ENCODE peak calls at places on chromosomes 2 and 18, in five cellular contexts. One of them, this sample, is unnamed.

GRCh38 chr2:10584843-10585475 is 104.8 kb downstream of the NOL10 start:
- DNase-seq in AG10803: peak; percentile 85
- DNase-seq in AG04450: peak; percentile 61
- DNase-seq in neural progenitor cell: no peak
- DNase-seq in nephron progenitor cell: no peak
- DNase-seq in this sample: no peak

GRCh38 chr2:8876628-8877027 is 39.2 kb upstream of the KIDINS220 start:
- DNase-seq in AG10803: no peak
- DNase-seq in neural progenitor cell: no peak
- DNase-seq in AG04450: peak; percentile 6
- DNase-seq in nephron progenitor cell: no peak
- DNase-seq in this sample: no peak

GRCh38 chr2:81324046-81324445 is 1019.5 kb upstream of the LRRTM1 start:
- DNase-seq in AG10803: no peak
- DNase-seq in neural progenitor cell: peak; percentile 62
- DNase-seq in nephron progenitor cell: no peak
- DNase-seq in AG04450: no peak
- DNase-seq in this sample: no peak

GRCh38 chr2:101790416-101790815 is 92.9 kb downstream of the MAP4K4 start:
- DNase-seq in neural progenitor cell: no peak
- DNase-seq in AG10803: no peak
- DNase-seq in AG04450: no peak
- DNase-seq in nephron progenitor cell: no peak
- DNase-seq in this sample: no peak

GRCh38 chr2:142813830-142814829 is 63.3 kb upstream of the KYNU start:
- DNase-seq in neural progenitor cell: no peak
- DNase-seq in AG10803: no peak
- DNase-seq in nephron progenitor cell: no peak
- DNase-seq in AG04450: no peak
- DNase-seq in this sample: no peak

GRCh38 chr2:107927034-107927534 is 59.2 kb upstream of the SLC5A7 start:
- DNase-seq in AG04450: no peak
- DNase-seq in nephron progenitor cell: no peak
- DNase-seq in AG10803: no peak
- DNase-seq in neural progenitor cell: no peak
- DNase-seq in this sample: no peak

GRCh38 chr2:237449193-237449797 is 35.3 kb upstream of the COL6A3 start:
- DNase-seq in AG04450: no peak
- DNase-seq in neural progenitor cell: no peak
- DNase-seq in nephron progenitor cell: no peak
- DNase-seq in AG10803: peak; percentile 37
- DNase-seq in this sample: peak; percentile 72

GRCh38 chr2:176101216-176101845 is 1.7 kb downstream of the HOXD12 start:
- DNase-seq in neural progenitor cell: no peak
- DNase-seq in nephron progenitor cell: no peak
- DNase-seq in AG10803: no peak
- DNase-seq in AG04450: no peak
- DNase-seq in this sample: no peak

GRCh38 chr2:145744541-145745386 is 1224.8 kb upstream of the ZEB2 start:
- DNase-seq in AG10803: peak; percentile 88
- DNase-seq in neural progenitor cell: no peak
- DNase-seq in AG04450: peak; percentile 68
- DNase-seq in nephron progenitor cell: no peak
- DNase-seq in this sample: no peak

GRCh38 chr2:191857406-191857805 is 10.5 kb upstream of the CAVIN2 start:
- DNase-seq in AG04450: peak; percentile 59
- DNase-seq in nephron progenitor cell: no peak
- DNase-seq in AG10803: peak; percentile 47
- DNase-seq in neural progenitor cell: no peak
- DNase-seq in this sample: no peak

GRCh38 chr18:76426738-76427305 is 68.2 kb downstream of the ZNF516 start:
- DNase-seq in AG10803: no peak
- DNase-seq in AG04450: no peak
- DNase-seq in nephron progenitor cell: peak; percentile 79
- DNase-seq in neural progenitor cell: peak; percentile 70
- DNase-seq in this sample: no peak

GRCh38 chr2:54386993-54387590 is 69.0 kb upstream of the SPTBN1 start:
- DNase-seq in AG10803: peak; percentile 90
- DNase-seq in neural progenitor cell: no peak
- DNase-seq in nephron progenitor cell: no peak
- DNase-seq in AG04450: no peak
- DNase-seq in this sample: peak; percentile 74

GRCh38 chr2:3326871-3327270 is 50.7 kb downstream of the EIPR1 start:
- DNase-seq in neural progenitor cell: no peak
- DNase-seq in AG04450: no peak
- DNase-seq in nephron progenitor cell: no peak
- DNase-seq in AG10803: no peak
- DNase-seq in this sample: no peak

GRCh38 chr2:96800061-96800761 is 15.9 kb upstream of the CNNM3 start:
- DNase-seq in neural progenitor cell: no peak
- DNase-seq in nephron progenitor cell: no peak
- DNase-seq in AG10803: no peak
- DNase-seq in AG04450: no peak
- DNase-seq in this sample: no peak

GRCh38 chr2:43075054-43075593 is 151.3 kb downstream of the ZFP36L2 start:
- DNase-seq in AG04450: peak; percentile 92
- DNase-seq in nephron progenitor cell: no peak
- DNase-seq in neural progenitor cell: no peak
- DNase-seq in AG10803: peak; percentile 98
- DNase-seq in this sample: peak; percentile 81

GRCh38 chr2:24276349-24276899 is 83.9 kb downstream of the ITSN2 start:
- DNase-seq in AG04450: no peak
- DNase-seq in AG10803: no peak
- DNase-seq in nephron progenitor cell: no peak
- DNase-seq in neural progenitor cell: no peak
- DNase-seq in this sample: no peak

GRCh38 chr2:222523783-222524544 is 99.6 kb downstream of the SGPP2 start:
- DNase-seq in AG04450: no peak
- DNase-seq in nephron progenitor cell: no peak
- DNase-seq in AG10803: no peak
- DNase-seq in neural progenitor cell: no peak
- DNase-seq in this sample: no peak

GRCh38 chr2:208142255-208142924 is 3.6 kb downstream of the CRYGB start:
- DNase-seq in neural progenitor cell: no peak
- DNase-seq in nephron progenitor cell: no peak
- DNase-seq in AG04450: no peak
- DNase-seq in AG10803: peak; percentile 3
- DNase-seq in this sample: no peak

GRCh38 chr2:133500967-133501366 is 67.3 kb downstream of the NCKAP5 start:
- DNase-seq in neural progenitor cell: peak; percentile 6
- DNase-seq in AG10803: no peak
- DNase-seq in AG04450: no peak
- DNase-seq in nephron progenitor cell: no peak
- DNase-seq in this sample: no peak

GRCh38 chr2:116517936-116518335 is 1296.6 kb upstream of the DDX18 start:
- DNase-seq in AG10803: no peak
- DNase-seq in AG04450: no peak
- DNase-seq in neural progenitor cell: no peak
- DNase-seq in nephron progenitor cell: no peak
- DNase-seq in this sample: no peak

GRCh38 chr2:10533811-10534321 is 85.7 kb upstream of the ODC1 start:
- DNase-seq in AG10803: peak; percentile 57
- DNase-seq in nephron progenitor cell: no peak
- DNase-seq in neural progenitor cell: no peak
- DNase-seq in AG04450: no peak
- DNase-seq in this sample: no peak

GRCh38 chr2:54384301-54385035 is 71.7 kb upstream of the SPTBN1 start:
- DNase-seq in neural progenitor cell: peak; percentile 39
- DNase-seq in AG04450: no peak
- DNase-seq in AG10803: no peak
- DNase-seq in nephron progenitor cell: no peak
- DNase-seq in this sample: no peak

GRCh38 chr2:239042551-239043320 is 194.9 kb downstream of the TWIST2 start:
- DNase-seq in neural progenitor cell: no peak
- DNase-seq in AG04450: no peak
- DNase-seq in nephron progenitor cell: no peak
- DNase-seq in AG10803: no peak
- DNase-seq in this sample: no peak

GRCh38 chr2:190947711-190948251 is 66.2 kb downstream of the STAT1 start:
- DNase-seq in neural progenitor cell: no peak
- DNase-seq in AG04450: peak; percentile 59
- DNase-seq in AG10803: peak; percentile 72
- DNase-seq in nephron progenitor cell: no peak
- DNase-seq in this sample: no peak

GRCh38 chr2:181575024-181575649 is 81.8 kb downstream of the CERKL start:
- DNase-seq in nephron progenitor cell: no peak
- DNase-seq in AG10803: no peak
- DNase-seq in neural progenitor cell: no peak
- DNase-seq in AG04450: no peak
- DNase-seq in this sample: no peak

GRCh38 chr2:181574321-181574720 is 82.6 kb downstream of the CERKL start:
- DNase-seq in AG04450: no peak
- DNase-seq in neural progenitor cell: no peak
- DNase-seq in nephron progenitor cell: no peak
- DNase-seq in AG10803: no peak
- DNase-seq in this sample: no peak

GRCh38 chr2:181573140-181573736 is 83.7 kb downstream of the CERKL start:
- DNase-seq in AG04450: no peak
- DNase-seq in AG10803: peak; percentile 33
- DNase-seq in nephron progenitor cell: no peak
- DNase-seq in neural progenitor cell: peak; percentile 51
- DNase-seq in this sample: no peak

GRCh38 chr2:181570059-181570458 is 86.8 kb downstream of the CERKL start:
- DNase-seq in AG04450: no peak
- DNase-seq in nephron progenitor cell: no peak
- DNase-seq in neural progenitor cell: no peak
- DNase-seq in AG10803: no peak
- DNase-seq in this sample: no peak

DNA sequence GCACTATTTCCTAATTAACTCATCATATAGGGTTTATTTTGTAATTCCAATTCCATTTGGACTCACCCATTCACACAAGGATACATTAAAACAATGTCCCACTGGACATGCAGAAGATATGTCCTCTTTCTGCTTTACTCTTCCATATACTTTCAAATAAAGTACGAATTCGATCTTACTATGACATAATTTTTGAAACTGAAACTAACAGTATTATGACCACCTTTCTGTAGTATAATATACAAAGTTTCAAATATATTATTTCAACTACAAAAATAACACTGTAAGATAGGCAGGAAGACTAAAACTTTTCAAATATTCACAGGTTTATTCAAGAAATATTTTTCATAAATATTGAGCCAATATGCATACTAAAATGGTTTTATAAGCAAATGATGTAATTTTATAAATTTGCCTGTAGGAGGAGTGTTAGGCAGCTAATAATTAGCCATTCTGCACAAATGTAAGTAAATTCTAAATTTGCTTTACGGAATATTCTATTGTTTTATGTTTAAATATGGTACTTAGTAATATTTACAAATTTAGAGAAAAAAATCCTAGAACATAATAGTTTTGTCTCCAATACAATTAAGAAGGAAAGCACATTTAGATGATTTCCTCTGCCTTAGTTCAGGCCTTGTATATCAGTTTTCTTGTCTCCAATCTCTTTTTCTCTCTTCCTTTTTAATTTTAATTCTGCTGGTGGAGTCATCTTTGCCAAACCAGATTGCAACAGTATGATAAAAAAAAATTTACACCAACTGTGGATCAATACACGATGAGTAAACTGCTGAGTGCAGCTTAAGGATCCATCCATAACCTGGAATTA is 85.9 kb downstream of the CERKL start:
- DNase-seq in neural progenitor cell: no peak
- DNase-seq in nephron progenitor cell: no peak
- DNase-seq in AG10803: peak; percentile 17
- DNase-seq in AG04450: no peak
- DNase-seq in this sample: no peak
- TF ChIP-seq CTCF in neural progenitor cell: no peak
- TF ChIP-seq CTCF in nephron progenitor cell: no peak
- TF ChIP-seq CTCF in AG10803: peak; percentile 49
- TF ChIP-seq CTCF in AG04450: peak; percentile 35
- TF ChIP-seq CTCF in this sample: no peak

DNA sequence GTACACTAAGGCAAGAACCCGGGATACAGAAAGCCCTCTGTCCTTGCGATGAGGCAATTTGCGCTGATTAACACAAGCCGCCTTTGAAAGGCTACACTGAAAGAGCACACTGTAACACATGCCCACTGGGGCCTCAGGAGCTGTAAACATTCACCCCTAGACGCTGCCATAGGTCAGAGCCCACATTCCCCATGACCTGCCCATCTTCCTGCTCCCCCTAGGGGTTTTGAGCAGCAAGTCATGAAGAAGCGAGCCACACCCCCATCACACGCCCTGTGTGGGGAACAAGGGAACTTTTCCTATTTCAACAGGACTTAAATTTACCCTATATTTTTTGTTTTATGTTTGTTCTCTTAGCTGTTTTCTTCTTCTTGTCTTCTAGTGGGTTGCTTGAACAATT is 47.8 kb upstream of the SLC4A10 start:
- DNase-seq in nephron progenitor cell: peak; percentile 7
- DNase-seq in neural progenitor cell: peak; percentile 45
- DNase-seq in AG10803: no peak
- DNase-seq in AG04450: no peak
- DNase-seq in this sample: no peak
- TF ChIP-seq CTCF in nephron progenitor cell: peak; percentile 22
- TF ChIP-seq CTCF in neural progenitor cell: peak; percentile 55
- TF ChIP-seq CTCF in AG10803: peak; percentile 35
- TF ChIP-seq CTCF in AG04450: peak; percentile 21
- TF ChIP-seq CTCF in this sample: no peak

GRCh38 chr2:84078466-84078865 is 380.6 kb downstream of the SUCLG1 start:
- DNase-seq in neural progenitor cell: no peak
- DNase-seq in AG04450: no peak
- DNase-seq in AG10803: no peak
- DNase-seq in nephron progenitor cell: no peak
- DNase-seq in this sample: no peak

DNA sequence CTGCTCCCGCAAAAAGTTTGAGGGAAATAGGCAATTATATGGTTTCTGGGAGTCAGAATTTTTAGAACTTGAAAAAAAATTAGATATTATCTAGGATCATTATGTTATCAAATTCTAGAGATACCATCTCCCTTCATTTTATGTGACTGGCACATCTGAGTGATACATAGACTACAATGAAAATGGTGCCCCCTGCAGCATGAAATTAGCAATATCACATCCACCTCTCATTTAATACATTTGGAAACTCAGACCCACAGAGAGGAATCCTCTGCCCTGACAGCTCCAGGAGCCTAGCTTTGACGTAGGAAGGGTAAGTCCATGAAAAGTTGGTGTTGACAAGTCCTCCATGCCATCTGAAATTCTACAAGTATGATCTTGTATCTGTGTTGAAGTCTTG is 381.6 kb downstream of the SUCLG1 start:
- DNase-seq in AG10803: peak; percentile 1
- DNase-seq in neural progenitor cell: peak; percentile 59
- DNase-seq in AG04450: no peak
- DNase-seq in nephron progenitor cell: peak; percentile 17
- DNase-seq in this sample: no peak
- TF ChIP-seq CTCF in AG10803: peak; percentile 40
- TF ChIP-seq CTCF in neural progenitor cell: peak; percentile 69
- TF ChIP-seq CTCF in AG04450: peak; percentile 46
- TF ChIP-seq CTCF in nephron progenitor cell: no peak
- TF ChIP-seq CTCF in this sample: no peak

DNA sequence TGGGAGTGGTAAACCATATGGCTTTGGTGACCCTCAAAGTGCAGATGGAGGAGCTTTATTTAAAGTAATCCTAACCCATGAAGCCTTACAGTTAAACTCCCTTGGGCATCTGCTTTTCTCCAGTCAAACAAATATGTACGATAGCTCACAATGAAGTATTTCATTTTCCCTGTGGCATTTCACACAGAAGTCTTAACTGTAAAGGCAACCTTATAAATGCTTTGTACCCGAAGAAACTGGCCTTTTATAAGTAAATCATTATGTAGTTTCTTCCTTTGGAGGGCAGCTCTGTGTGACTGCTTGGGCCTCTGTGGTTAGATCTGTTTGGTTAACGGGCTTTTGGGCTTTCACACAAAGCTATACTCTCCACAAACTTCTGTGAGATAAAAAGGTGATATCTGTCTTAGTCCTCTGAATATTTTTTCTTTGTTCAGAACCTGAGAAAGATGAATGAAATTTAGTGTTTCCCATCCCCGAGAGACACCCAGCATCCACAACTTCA is 46.6 kb downstream of the SCN1A start:
- DNase-seq in AG04450: no peak
- DNase-seq in neural progenitor cell: no peak
- DNase-seq in nephron progenitor cell: no peak
- DNase-seq in AG10803: no peak
- DNase-seq in this sample: no peak
- TF ChIP-seq CTCF in AG04450: no peak
- TF ChIP-seq CTCF in neural progenitor cell: no peak
- TF ChIP-seq CTCF in nephron progenitor cell: no peak
- TF ChIP-seq CTCF in AG10803: no peak
- TF ChIP-seq CTCF in this sample: no peak

This sample was measured in left ventricle myocardium inferior.